ENCODE peak calls at places on chromosome 15, in seven cellular contexts. W is activated effector memory CD4-positive, alpha-beta T cell treated with Interleukin-2 at 50 U/mL for 16 hours; H is effector CD4-positive, alpha-beta T cell; Q is M059J; Z is B cell; D is GM06990; L is RPMI7951. E is an unnamed sample.

GRCh38 chr15:83380682-83381081 is 66.5 kb upstream of the SH3GL3 start:
- DNase-seq in W (no peak), H (no peak), Q (peak), Z (no peak), D (peak), L (peak), E (peak)

GRCh38 chr15:74381481-74381880 is 14.0 kb upstream of the CYP11A1 start:
- DNase-seq in W (no peak), H (no peak), Q (no peak), Z (no peak), D (no peak), L (no peak), E (no peak)

GRCh38 chr15:96326551-96327154 is 3.8 kb upstream of the NR2F2 start:
- DNase-seq in W (no peak), H (no peak), Q (peak), Z (no peak), D (no peak), L (peak), E (no peak)

GRCh38 chr15:39908186-39908585 is 11.9 kb downstream of the GPR176 start:
- DNase-seq in W (no peak), H (no peak), Q (peak), Z (no peak), D (no peak), L (peak), E (no peak)

GRCh38 chr15:97425596-97425995 is 534.9 kb upstream of the ARRDC4 start:
- DNase-seq in W (no peak), H (no peak), Q (peak), Z (no peak), D (no peak), L (no peak), E (no peak)

GRCh38 chr15:40100947-40101905 is 7.5 kb downstream of the BMF start:
- DNase-seq in W (no peak), H (no peak), Q (no peak), Z (peak), D (no peak), L (no peak), E (peak)

GRCh38 chr15:41660235-41661077 is at the start of gene MGA:
- DNase-seq in W (peak), H (peak), Q (peak), Z (peak), D (peak), L (peak), E (peak)

GRCh38 chr15:79676621-79677020 is 220.2 kb downstream of the MTHFS start:
- DNase-seq in W (no peak), H (no peak), Q (no peak), Z (no peak), D (no peak), L (no peak), E (no peak)

GRCh38 chr15:38128389-38128788 is 124.2 kb upstream of the SPRED1 start:
- DNase-seq in W (no peak), H (no peak), Q (peak), Z (no peak), D (no peak), L (peak), E (no peak)

GRCh38 chr15:32867313-32867626 is 149.5 kb downstream of the GREM1 start:
- DNase-seq in W (no peak), H (no peak), Q (peak), Z (no peak), D (no peak), L (peak), E (no peak)